ENCODE peak calls at places on chromosome 17, in six cellular contexts. R is SK-N-SH, L is mucosa of descending colon, W is lower leg skin, V is heart left ventricle, I is natural killer cell. Y is an unnamed sample.

GRCh38 chr17:7825206-7825980 is 8.6 kb upstream of the KDM6B start:
- DNase-seq in R (peak; percentile 69), L (no peak), W (no peak), V (no peak), I (no peak), Y (no peak)

GRCh38 chr17:54172654-54173316 is 350.1 kb downstream of the KIF2B start:
- DNase-seq in R (no peak), L (peak; percentile 4), W (no peak), V (no peak), I (no peak), Y (peak; percentile 48)

GRCh38 chr17:350706-351435 is 1.7 kb downstream of the RPH3AL start:
- DNase-seq in R (peak; percentile 71), L (peak; percentile 94), W (peak; percentile 84), V (peak; percentile 94), I (no peak), Y (no peak)

GRCh38 chr17:53391197-53391596 is 431.5 kb upstream of the KIF2B start:
- DNase-seq in R (no peak), L (no peak), W (no peak), V (no peak), I (no peak), Y (no peak)

GRCh38 chr17:74244543-74244942 is 29.5 kb upstream of the DNAI2 start:
- DNase-seq in R (no peak), L (no peak), W (no peak), V (peak; percentile 45), I (no peak), Y (no peak)

GRCh38 chr17:64537488-64537887 is 30.7 kb downstream of the CEP95 start:
- DNase-seq in R (no peak), L (no peak), W (no peak), V (no peak), I (no peak), Y (no peak)

GRCh38 chr17:79116575-79117368 is 42.1 kb downstream of the ENGASE start:
- DNase-seq in R (no peak), L (no peak), W (no peak), V (no peak), I (no peak), Y (no peak)

GRCh38 chr17:68497885-68498319 is 14.3 kb upstream of the PRKAR1A start:
- DNase-seq in R (no peak), L (peak; percentile 81), W (no peak), V (no peak), I (no peak), Y (no peak)

GRCh38 chr17:71325117-71325516 is 795.7 kb upstream of the SOX9 start:
- DNase-seq in R (no peak), L (no peak), W (no peak), V (no peak), I (no peak), Y (no peak)

GRCh38 chr17:41663451-41664171 is 25.1 kb upstream of the EIF1 start:
- DNase-seq in R (no peak), L (no peak), W (no peak), V (no peak), I (no peak), Y (no peak)

GRCh38 chr17:35161281-35161761 is 13.7 kb downstream of the UNC45B start:
- DNase-seq in R (no peak), L (no peak), W (no peak), V (no peak), I (peak; percentile 37), Y (no peak)

GRCh38 chr17:45342871-45343526 is 26.2 kb upstream of the MAP3K14 start:
- DNase-seq in R (no peak), L (no peak), W (no peak), V (no peak), I (no peak), Y (no peak)

GRCh38 chr17:42112552-42113176 is at the start of gene DHX58:
- DNase-seq in R (no peak), L (peak; percentile 89), W (peak; percentile 84), V (peak; percentile 72), I (peak; percentile 68), Y (no peak)

GRCh38 chr17:31389673-31390381 is 1.6 kb upstream of the RAB11FIP4 start:
- DNase-seq in R (no peak), L (no peak), W (peak; percentile 8), V (no peak), I (no peak), Y (no peak)
- TF ChIP-seq CTCF in R (peak; percentile 3), L (no peak), W (no peak), V (no peak), I (peak; percentile 10), Y (peak; percentile 38)

DNA sequence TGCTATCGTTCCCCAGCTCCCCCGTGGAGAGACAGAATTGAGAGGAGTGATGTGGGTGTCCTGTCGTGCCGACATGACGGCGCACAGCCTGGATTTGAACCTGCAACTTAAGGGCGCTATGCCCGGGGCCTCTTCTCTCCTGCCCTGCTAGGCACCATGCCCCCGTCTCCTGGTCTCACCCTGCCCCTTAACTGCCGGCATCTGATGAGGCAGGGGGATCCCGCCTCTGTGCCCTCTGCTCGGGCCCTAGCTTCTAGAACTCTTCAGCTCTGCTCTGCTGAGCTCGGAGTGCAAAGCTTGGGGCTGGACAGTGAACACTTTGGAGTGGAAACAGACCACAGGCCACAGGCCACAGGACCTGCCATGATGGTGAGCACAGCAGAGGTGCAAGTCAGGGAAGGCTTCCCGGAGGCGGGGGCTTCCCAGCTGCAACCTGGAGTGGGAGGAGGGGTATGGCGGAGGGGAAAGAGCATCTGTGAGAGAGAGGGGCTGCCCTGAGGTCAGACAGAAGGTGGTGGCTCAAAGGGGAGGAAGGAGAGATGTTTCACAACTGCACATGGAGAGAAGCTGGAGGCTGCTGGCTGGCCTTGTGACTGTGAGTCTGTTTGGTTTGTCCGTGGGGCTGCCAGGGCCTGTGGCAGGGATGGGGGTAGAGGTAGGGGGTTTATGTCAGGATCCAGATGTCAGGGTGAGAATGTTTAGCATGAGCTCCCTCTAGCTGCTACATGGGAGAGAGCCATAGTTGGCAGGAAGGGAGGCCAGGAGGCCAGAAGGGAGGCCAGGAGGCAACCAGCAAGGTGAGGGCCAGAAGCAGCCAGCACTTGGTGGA is 107.8 kb downstream of the CRLF3 start:
- DNase-seq in R (peak; percentile 41), L (no peak), W (no peak), V (no peak), I (no peak), Y (no peak)
- TF ChIP-seq CTCF in R (peak; percentile 35), L (no peak), W (no peak), V (no peak), I (no peak), Y (no peak)

GRCh38 chr17:83051423-83052240 is 27.8 kb upstream of the METRNL start:
- DNase-seq in R (peak; percentile 100), L (peak; percentile 96), W (peak; percentile 93), V (peak; percentile 98), I (peak; percentile 97), Y (peak; percentile 97)
- TF ChIP-seq CTCF in R (no peak), L (no peak), W (no peak), V (no peak), I (no peak), Y (no peak)

DNA sequence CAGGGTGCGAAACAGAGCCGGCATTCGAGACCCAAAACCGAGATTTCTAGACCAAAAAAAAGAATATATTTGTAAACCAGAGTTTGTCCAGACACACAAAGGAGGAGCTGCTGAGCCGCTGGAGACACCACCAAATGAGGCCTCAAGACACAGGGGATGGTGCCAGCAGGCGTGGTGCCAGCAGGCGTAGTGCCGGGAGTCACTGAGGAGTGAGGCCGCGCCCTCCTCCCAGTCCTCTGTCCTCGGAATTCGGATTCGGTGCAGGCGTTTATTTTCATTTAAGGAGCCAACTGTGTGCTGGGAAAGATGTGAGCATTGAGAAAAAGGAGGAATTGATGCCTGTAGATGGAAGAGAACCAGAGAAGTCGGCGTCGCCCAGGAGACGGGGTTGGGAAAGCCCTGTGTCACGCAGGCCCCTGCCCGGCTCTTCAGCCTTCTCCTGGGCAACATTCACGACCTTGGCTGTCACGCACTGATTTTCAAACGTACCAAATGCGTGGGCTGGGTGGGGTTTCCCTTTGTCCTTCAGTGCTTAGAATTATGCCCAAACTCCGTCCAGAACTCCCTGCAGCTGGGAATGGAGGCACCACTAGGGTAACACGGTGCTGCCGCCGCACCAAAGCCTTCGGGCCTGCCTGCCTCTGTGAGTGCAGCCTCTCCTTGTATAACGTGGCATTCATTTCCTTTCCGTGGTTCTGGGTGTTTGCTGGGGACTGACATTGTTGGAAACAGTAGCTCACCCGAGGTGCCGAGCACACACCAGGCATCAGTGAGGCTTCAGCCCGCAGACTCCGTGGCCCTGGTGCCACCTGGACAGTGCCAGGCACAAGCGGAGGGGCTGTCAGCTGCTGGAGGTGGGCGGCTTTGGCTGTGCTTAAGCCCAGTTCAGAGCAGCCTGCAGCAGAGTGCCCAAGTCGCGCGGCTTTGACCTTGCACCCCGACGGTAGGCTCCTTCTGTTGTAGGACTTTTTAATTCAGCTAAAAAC is 49.0 kb upstream of the CHMP6 start:
- DNase-seq in R (no peak), L (peak; percentile 89), W (peak; percentile 92), V (peak; percentile 94), I (no peak), Y (peak; percentile 12)
- TF ChIP-seq CTCF in R (no peak), L (no peak), W (no peak), V (peak; percentile 6), I (no peak), Y (no peak)

GRCh38 chr17:1487939-1488825 is 4.3 kb downstream of the MYO1C start:
- DNase-seq in R (peak; percentile 94), L (peak; percentile 90), W (peak; percentile 72), V (peak; percentile 94), I (peak; percentile 80), Y (peak; percentile 80)
- TF ChIP-seq CTCF in R (no peak), L (no peak), W (no peak), V (no peak), I (no peak), Y (no peak)

GRCh38 chr17:75587718-75588545 is at the start of gene MYO15B:
- DNase-seq in R (no peak), L (peak; percentile 54), W (peak; percentile 29), V (peak; percentile 77), I (peak; percentile 62), Y (peak; percentile 74)
- TF ChIP-seq CTCF in R (no peak), L (no peak), W (no peak), V (no peak), I (peak; percentile 4), Y (peak; percentile 14)